ENCODE peak calls at places on chromosomes 2 and 18, in four cellular contexts. K, T, X and P are unnamed samples.

GRCh38 chr18:3998698-3999333 is 456.3 kb downstream of the DLGAP1 start:
- DNase-seq in K (no peak), T (no peak), X (no peak), P (no peak)

GRCh38 chr2:147500229-147500628 is 344.6 kb upstream of the ACVR2A start:
- DNase-seq in K (no peak), T (no peak), X (no peak), P (no peak)

GRCh38 chr2:236813806-236814205 is 244.2 kb downstream of the ACKR3 start:
- DNase-seq in K (no peak), T (no peak), X (no peak), P (no peak)

GRCh38 chr2:105526000-105526925 is 127.4 kb upstream of the FHL2 start:
- DNase-seq in K (no peak), T (no peak), X (no peak), P (no peak)

GRCh38 chr18:26971327-26971918 is 105.9 kb upstream of the AQP4 start:
- DNase-seq in K (no peak), T (no peak), X (no peak), P (no peak)

GRCh38 chr2:74216642-74217041 is 18.2 kb downstream of the MTHFD2 start:
- DNase-seq in K (no peak), T (no peak), X (no peak), P (no peak)

GRCh38 chr18:78021196-78021595 is 771.5 kb downstream of the GALR1 start:
- DNase-seq in K (no peak), T (no peak), X (no peak), P (no peak)

GRCh38 chr2:39665811-39666488 is at the start of gene TMEM178A:
- DNase-seq in K (no peak), T (no peak), X (no peak), P (peak; percentile 29)

GRCh38 chr2:174337337-174338154 is 2.8 kb downstream of the SP9 start:
- DNase-seq in K (no peak), T (no peak), X (no peak), P (no peak)

GRCh38 chr2:181959508-181959907 is 26.1 kb upstream of the PPP1R1C start:
- DNase-seq in K (no peak), T (no peak), X (no peak), P (no peak)

GRCh38 chr2:136135924-136136906 is 18.3 kb upstream of the CXCR4 start:
- DNase-seq in K (no peak), T (no peak), X (no peak), P (no peak)

GRCh38 chr2:146837857-146838256 is 1007.0 kb upstream of the ACVR2A start:
- DNase-seq in K (no peak), T (no peak), X (no peak), P (no peak)

GRCh38 chr2:108630567-108631405 is 88.5 kb upstream of the RANBP2 start:
- DNase-seq in K (no peak), T (no peak), X (no peak), P (no peak)

GRCh38 chr2:233384017-233384416 is 29.7 kb downstream of the DGKD start:
- DNase-seq in K (no peak), T (no peak), X (no peak), P (no peak)

GRCh38 chr18:75226301-75226955 is 15.8 kb downstream of the TSHZ1 start:
- DNase-seq in K (no peak), T (no peak), X (no peak), P (no peak)

GRCh38 chr2:120913972-120914838 is 178.5 kb downstream of the GLI2 start:
- DNase-seq in K (no peak), T (peak; percentile 48), X (no peak), P (no peak)

GRCh38 chr2:120912101-120912985 is 176.7 kb downstream of the GLI2 start:
- DNase-seq in K (peak; percentile 76), T (peak; percentile 47), X (no peak), P (no peak)

GRCh38 chr2:120916446-120916845 is 180.8 kb downstream of the GLI2 start:
- DNase-seq in K (no peak), T (peak; percentile 41), X (no peak), P (no peak)

GRCh38 chr2:120915670-120916069 is 180.0 kb downstream of the GLI2 start:
- DNase-seq in K (no peak), T (no peak), X (no peak), P (no peak)

DNA sequence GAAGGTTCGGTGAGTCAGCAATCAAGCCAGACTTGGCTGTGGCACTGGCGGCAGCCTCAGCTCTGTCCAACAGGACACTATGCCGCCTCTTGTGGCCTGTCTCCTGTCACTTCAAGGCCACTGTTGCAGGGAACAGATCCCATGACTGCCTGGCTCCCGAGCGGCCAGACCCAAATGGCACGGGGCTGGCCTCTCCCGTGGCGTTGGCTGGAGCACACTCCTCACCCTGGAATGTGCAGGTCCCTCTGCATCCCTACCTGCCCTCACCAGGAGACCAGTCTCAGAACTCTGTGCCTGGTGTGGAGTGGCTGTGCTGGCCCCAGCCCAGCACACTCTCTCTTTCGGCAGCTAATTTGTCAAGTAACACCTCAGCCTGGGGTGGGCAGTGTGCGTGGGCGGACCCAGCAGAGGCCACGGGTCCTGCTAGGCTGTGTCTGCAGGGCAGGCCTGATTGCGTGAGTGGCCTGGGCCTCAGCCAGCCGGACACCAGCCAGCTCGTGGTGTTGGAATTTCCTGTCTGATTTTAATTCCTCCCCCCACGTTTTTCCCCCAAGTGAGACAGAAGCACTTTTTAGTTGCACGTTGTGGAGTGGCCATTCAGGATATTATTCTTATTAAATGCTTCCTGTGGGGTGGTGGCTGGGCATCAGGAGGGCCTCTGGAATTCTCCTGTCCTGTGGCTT is 179.3 kb downstream of the GLI2 start:
- DNase-seq in K (peak; percentile 80), T (peak; percentile 59), X (no peak), P (no peak)
- TF ChIP-seq POLR2A in K (no peak), T (no peak), X (no peak), P (no peak)

GRCh38 chr2:54603357-54603756 is 120.1 kb upstream of the EML6 start:
- DNase-seq in K (no peak), T (no peak), X (no peak), P (no peak)
- TF ChIP-seq POLR2A in K (no peak), T (no peak), X (no peak), P (no peak)

GRCh38 chr2:102143450-102143985 is 972 bp downstream of the IL1R1 start:
- DNase-seq in K (no peak), T (no peak), X (no peak), P (no peak)
- TF ChIP-seq POLR2A in K (no peak), T (peak; percentile 45), X (no peak), P (no peak)

GRCh38 chr2:46298522-46299351 is 1.5 kb downstream of the EPAS1 start:
- DNase-seq in K (peak; percentile 72), T (peak; percentile 87), X (peak; percentile 59), P (peak; percentile 42)
- TF ChIP-seq POLR2A in K (no peak), T (peak; percentile 20), X (peak; percentile 6), P (no peak)

GRCh38 chr2:27128810-27129571 is 5.4 kb downstream of the ABHD1 start:
- DNase-seq in K (no peak), T (no peak), X (no peak), P (no peak)
- TF ChIP-seq POLR2A in K (no peak), T (no peak), X (no peak), P (no peak)

GRCh38 chr2:159096896-159097295 is 128.5 kb downstream of the TANC1 start:
- DNase-seq in K (no peak), T (no peak), X (no peak), P (no peak)

GRCh38 chr2:159098374-159098773 is 129.9 kb downstream of the TANC1 start:
- DNase-seq in K (no peak), T (no peak), X (no peak), P (no peak)

GRCh38 chr2:159095813-159096212 is 127.4 kb downstream of the TANC1 start:
- DNase-seq in K (no peak), T (no peak), X (no peak), P (no peak)

GRCh38 chr2:159101755-159102489 is 133.5 kb downstream of the TANC1 start:
- DNase-seq in K (no peak), T (no peak), X (no peak), P (no peak)

DNA sequence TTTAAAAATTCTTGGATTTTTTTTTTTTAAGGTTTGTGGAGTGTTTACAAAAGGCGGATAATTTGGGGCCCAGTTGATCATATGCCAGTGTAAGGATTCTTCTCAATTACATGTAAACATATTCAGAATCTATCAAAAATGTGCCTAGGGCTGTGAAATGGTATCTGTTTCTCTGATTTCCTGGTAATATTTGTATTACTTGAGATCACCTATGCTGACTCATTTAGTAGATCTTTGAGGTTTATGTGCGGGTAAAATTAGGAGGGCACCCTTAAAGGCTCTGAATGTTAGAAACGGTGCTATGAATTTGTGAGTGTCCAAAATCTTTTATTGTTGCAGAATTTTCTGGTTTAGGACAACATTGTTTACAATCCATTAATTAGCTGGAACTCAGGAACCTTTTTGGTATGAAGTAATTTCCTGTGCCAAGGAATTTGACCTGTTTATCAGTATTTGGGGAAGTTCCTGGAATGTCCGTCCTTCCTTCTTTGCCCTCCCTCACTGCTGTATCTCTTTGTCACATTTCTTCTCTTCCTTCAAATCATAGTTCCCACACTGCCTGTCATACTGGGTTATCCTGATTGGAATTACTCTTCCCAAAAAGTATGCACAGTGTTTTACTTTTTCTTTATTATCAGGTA is 130.5 kb downstream of the TANC1 start:
- DNase-seq in K (no peak), T (no peak), X (no peak), P (no peak)
- TF ChIP-seq POLR2A in K (no peak), T (no peak), X (no peak), P (no peak)

DNA sequence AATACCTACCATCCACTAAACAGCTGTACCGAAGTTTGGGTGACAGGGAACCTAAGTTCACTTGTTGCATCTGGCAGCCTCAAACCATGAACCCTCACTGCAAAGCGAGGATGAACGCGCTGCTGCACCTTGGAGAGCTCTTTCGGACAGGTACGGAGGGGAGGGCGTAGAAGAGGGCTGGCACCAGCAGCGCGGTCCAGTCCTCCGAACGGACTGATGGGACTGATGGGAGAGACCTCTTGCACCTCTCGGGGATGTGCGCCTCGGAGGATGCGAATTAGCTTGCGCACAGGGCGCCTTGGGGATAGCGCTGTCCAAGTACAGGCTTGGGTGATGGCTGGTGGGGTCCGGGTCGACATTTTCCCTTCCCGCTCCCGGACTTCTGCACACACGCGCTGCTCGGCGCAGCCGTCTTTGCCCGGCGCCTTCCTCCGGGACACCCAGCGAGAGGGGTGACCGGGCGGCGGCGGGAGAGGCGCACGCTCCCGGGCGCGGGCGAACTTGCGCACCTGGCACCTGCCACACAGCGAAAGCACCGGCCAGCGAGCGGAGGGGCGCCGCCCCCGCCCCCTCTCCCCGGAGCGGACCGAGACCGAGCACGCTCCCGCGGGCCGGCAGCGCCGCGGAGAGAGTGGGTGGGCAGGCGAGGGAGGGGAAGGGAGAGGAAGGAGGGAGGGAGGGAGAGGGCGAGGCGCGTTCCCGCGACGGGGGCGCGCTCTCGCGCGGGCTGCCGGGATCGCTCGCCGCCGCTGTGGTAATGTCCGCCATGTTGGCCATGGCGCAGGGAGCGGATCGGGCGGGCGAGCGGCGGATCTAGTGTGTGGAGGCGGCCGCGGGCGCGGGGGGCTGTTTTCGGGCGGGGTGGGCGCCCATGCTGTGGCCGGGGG is at the start of gene EPC2:
- DNase-seq in K (peak; percentile 85), T (peak; percentile 93), X (peak; percentile 86), P (peak; percentile 62)
- TF ChIP-seq POLR2A in K (no peak), T (peak; percentile 48), X (no peak), P (peak; percentile 87)